ENCODE peak calls at places on chromosomes 4 and X, in five cellular contexts. D is CD4-positive, CD25-positive, alpha-beta regulatory T cell; W is fibroblast of lung; A is tibial artery; X is A549. L is an unnamed sample.

GRCh38 chr4:86498560-86499166 is 95.5 kb upstream of the PTPN13 start:
- DNase-seq in D (peak), W (peak), A (no peak), X (peak), L (peak)

GRCh38 chr4:2484993-2485392 is 16.1 kb downstream of the RNF4 start:
- DNase-seq in D (peak), W (no peak), A (peak), X (no peak), L (no peak)

GRCh38 chrX:120000490-120001246 is 57.1 kb upstream of the NKAP start:
- DNase-seq in D (no peak), W (no peak), A (no peak), X (no peak), L (no peak)

GRCh38 chr4:142100941-142101340 is 464.6 kb downstream of the IL15 start:
- DNase-seq in D (no peak), W (no peak), A (no peak), X (no peak), L (no peak)

GRCh38 chr4:46432923-46433322 is 43.0 kb upstream of the GABRA2 start:
- DNase-seq in D (no peak), W (peak), A (no peak), X (no peak), L (no peak)

GRCh38 chr4:74675673-74676279 is 118.5 kb downstream of the BTC start:
- DNase-seq in D (peak), W (peak), A (no peak), X (peak), L (peak)

GRCh38 chrX:77617206-77617605 is 168.8 kb downstream of the ATRX start:
- DNase-seq in D (no peak), W (no peak), A (no peak), X (no peak), L (no peak)

GRCh38 chrX:26778320-26778888 is 562.4 kb downstream of the MAGEB5 start:
- DNase-seq in D (peak), W (no peak), A (no peak), X (no peak), L (no peak)

GRCh38 chrX:39859991-39860861 is 237.5 kb downstream of the BCOR start:
- DNase-seq in D (peak), W (peak), A (no peak), X (peak), L (no peak)

GRCh38 chrX:65932173-65933084 is 107.5 kb downstream of the VSIG4 start:
- DNase-seq in D (peak), W (no peak), A (no peak), X (no peak), L (no peak)

GRCh38 chrX:16368696-16369095 is 201.4 kb downstream of the MAGEB17 start:
- DNase-seq in D (no peak), W (no peak), A (no peak), X (no peak), L (no peak)

GRCh38 chr4:98873059-98873458 is 55.9 kb downstream of the EIF4E start:
- DNase-seq in D (no peak), W (peak), A (no peak), X (no peak), L (no peak)

GRCh38 chr4:125283702-125284279 is 31.0 kb upstream of the FAT4 start:
- DNase-seq in D (peak), W (peak), A (no peak), X (no peak), L (no peak)

GRCh38 chr4:184459413-184459812 is 14.9 kb downstream of the IRF2 start:
- DNase-seq in D (peak), W (peak), A (no peak), X (no peak), L (no peak)

GRCh38 chrX:63560601-63561218 is 209.6 kb upstream of the SPIN4 start:
- DNase-seq in D (peak), W (peak), A (peak), X (peak), L (peak)

GRCh38 chrX:132594129-132594528 is 105.3 kb upstream of the MBNL3 start:
- DNase-seq in D (no peak), W (no peak), A (no peak), X (no peak), L (no peak)

GRCh38 chrX:130086414-130087207 is 23.7 kb downstream of the ELF4 start:
- DNase-seq in D (peak), W (no peak), A (no peak), X (no peak), L (no peak)

GRCh38 chr4:82618321-82618720 is 56.5 kb upstream of the TMEM150C start:
- DNase-seq in D (no peak), W (peak), A (no peak), X (no peak), L (no peak)

GRCh38 chr4:122747883-122748282 is 15.4 kb downstream of the BBS12 start:
- DNase-seq in D (no peak), W (peak), A (no peak), X (no peak), L (peak)

GRCh38 chrX:118679290-118679689 is 48.1 kb upstream of the IL13RA1 start:
- DNase-seq in D (no peak), W (no peak), A (no peak), X (no peak), L (no peak)

GRCh38 chr4:7630559-7631287 is 196.0 kb upstream of the PSAPL1 start:
- DNase-seq in D (no peak), W (peak), A (peak), X (peak), L (peak)

GRCh38 chrX:125205084-125205917 is 114.4 kb upstream of the TEX13C start:
- DNase-seq in D (peak), W (peak), A (peak), X (peak), L (peak)

GRCh38 chr4:98466868-98467599 is 191.4 kb downstream of the TSPAN5 start:
- DNase-seq in D (no peak), W (no peak), A (no peak), X (no peak), L (no peak)

GRCh38 chr4:38002451-38003071 is 42.4 kb downstream of the PTTG2 start:
- DNase-seq in D (no peak), W (no peak), A (no peak), X (no peak), L (no peak)

GRCh38 chr4:186351672-186352194 is 85.7 kb downstream of the F11 start:
- DNase-seq in D (no peak), W (no peak), A (no peak), X (no peak), L (no peak)

GRCh38 chrX:40283981-40284380 is 186.2 kb upstream of the BCOR start:
- DNase-seq in D (no peak), W (no peak), A (no peak), X (no peak), L (no peak)

GRCh38 chrX:130071611-130072349 is 38.5 kb downstream of the ELF4 start:
- DNase-seq in D (no peak), W (no peak), A (no peak), X (no peak), L (no peak)

GRCh38 chr4:7391637-7392437 is 42.9 kb downstream of the PSAPL1 start:
- DNase-seq in D (no peak), W (no peak), A (peak), X (no peak), L (no peak)

GRCh38 chr4:77007358-77008230 is 58.0 kb downstream of the SEPTIN11 start:
- DNase-seq in D (no peak), W (peak), A (no peak), X (no peak), L (peak)

GRCh38 chr4:8132947-8133705 is 25.5 kb downstream of the ABLIM2 start:
- DNase-seq in D (no peak), W (peak), A (no peak), X (no peak), L (no peak)

GRCh38 chr4:150280081-150280950 is 202.1 kb downstream of the DCLK2 start:
- DNase-seq in D (no peak), W (peak), A (no peak), X (no peak), L (peak)

GRCh38 chrX:118724352-118724751 is 3.1 kb upstream of the IL13RA1 start:
- DNase-seq in D (no peak), W (no peak), A (no peak), X (no peak), L (no peak)

GRCh38 chrX:20796450-20796849 is 529.7 kb upstream of the RPS6KA3 start:
- DNase-seq in D (no peak), W (no peak), A (no peak), X (no peak), L (no peak)

GRCh38 chrX:27915617-27916016 is 65.6 kb downstream of the DCAF8L1 start:
- DNase-seq in D (peak), W (peak), A (no peak), X (no peak), L (no peak)

GRCh38 chr4:98113005-98113404 is 30.3 kb downstream of the STPG2 start:
- DNase-seq in D (peak), W (peak), A (no peak), X (no peak), L (peak)

GRCh38 chr4:5798447-5798846 is 87.4 kb downstream of the EVC start:
- DNase-seq in D (no peak), W (no peak), A (no peak), X (no peak), L (no peak)

GRCh38 chr4:53005149-53005546 is 143.0 kb downstream of the RASL11B start:
- DNase-seq in D (no peak), W (no peak), A (no peak), X (no peak), L (no peak)

DNA sequence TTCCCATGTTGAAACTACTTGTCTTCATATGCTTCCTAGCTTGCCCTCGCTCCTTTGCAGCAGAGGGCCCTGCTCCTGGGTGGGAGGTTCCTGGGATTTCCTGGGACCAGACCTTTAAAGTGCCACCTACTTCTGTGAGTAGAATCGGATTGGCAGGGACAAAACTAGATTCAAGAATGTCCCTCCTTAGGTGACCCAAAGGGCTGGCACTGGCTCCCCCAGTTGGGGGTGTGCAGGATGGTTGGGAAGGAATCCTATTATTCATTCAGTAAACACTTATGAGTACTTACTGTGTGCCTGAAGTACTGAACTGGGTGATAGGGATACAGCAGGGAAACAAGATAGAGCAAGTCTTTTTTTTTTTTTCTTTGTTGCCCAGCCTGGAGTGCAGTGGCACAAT is 2.6 kb upstream of the KANTR start:
- DNase-seq in D (no peak), W (no peak), A (no peak), X (no peak), L (no peak)
- H3K4me3 ChIP-seq in D (no peak), W (no peak), A (no peak), X (no peak), L (no peak)

DNA sequence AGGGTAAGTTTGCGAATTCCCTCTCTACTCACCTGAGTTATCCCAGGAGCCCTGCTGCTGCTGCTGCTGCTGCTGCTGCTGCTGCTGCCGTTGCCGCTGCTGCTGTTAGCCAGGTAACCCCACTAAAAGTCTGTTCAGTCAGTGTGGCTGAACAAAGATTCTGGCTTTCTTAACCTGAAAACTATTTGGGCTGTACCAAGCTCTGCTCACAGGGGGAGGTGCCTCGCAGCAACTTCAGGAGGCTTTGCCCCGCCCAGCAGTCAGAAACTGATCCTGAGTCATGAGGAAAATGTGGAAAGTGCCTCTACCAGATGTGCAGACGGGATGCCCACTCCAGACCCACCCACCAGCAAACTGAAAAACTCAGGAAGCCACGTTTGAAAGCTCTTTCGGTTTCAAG is at the start of gene CAPN6:
- DNase-seq in D (no peak), W (no peak), A (no peak), X (no peak), L (no peak)
- H3K4me3 ChIP-seq in D (no peak), W (no peak), A (peak), X (no peak), L (no peak)

GRCh38 chr4:115781528-115782146 is 668.2 kb upstream of the NDST4 start:
- DNase-seq in D (no peak), W (no peak), A (no peak), X (no peak), L (no peak)
- H3K4me3 ChIP-seq in D (no peak), W (no peak), A (no peak), X (no peak), L (no peak)

GRCh38 chrX:107273795-107274194 is 67.4 kb downstream of the DNAAF6 start:
- DNase-seq in D (no peak), W (no peak), A (no peak), X (no peak), L (no peak)

DNA sequence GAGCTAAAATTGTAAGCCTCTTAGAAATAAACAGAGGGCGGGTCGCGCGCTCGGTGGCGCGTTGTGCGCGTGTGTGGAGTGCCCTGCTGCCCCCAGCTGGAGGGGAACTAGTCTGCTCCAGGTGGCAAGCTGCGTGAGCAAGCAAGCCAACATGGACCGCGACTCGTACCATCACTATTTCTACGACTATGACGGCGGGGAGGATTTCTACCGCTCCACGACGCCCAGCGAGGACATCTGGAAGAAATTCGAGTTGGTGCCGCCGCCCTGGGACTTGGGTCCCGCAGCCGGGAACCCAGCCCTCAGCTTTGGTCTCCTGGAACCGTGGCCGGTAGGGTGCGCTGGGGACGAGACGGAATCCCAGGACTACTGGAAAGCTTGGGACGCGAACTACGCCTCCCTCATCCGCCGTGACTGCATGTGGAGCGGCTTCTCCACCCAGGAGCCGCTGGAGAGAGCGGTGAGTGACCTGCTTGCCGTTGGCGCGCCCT is 66.1 kb downstream of the DNAAF6 start:
- DNase-seq in D (peak), W (no peak), A (no peak), X (peak), L (no peak)
- H3K4me3 ChIP-seq in D (no peak), W (no peak), A (no peak), X (peak), L (no peak)

L was measured in skeletal muscle cell.